ENCODE peak calls at places on chromosome X, in four cellular contexts. X is astrocyte, W is upper lobe of right lung, Z is tibial nerve. F is an unnamed sample. For H3K27me3 and H3K9me3, the result is how much of the 10 kb centered on the place peaks cover.

GRCh38 chrX:23844502-23845138 is 61.6 kb downstream of the SAT1 start:
- DNase-seq in X (peak), W (no peak), Z (no peak), F (no peak)

GRCh38 chrX:68846536-68846935 is 17.7 kb downstream of the EFNB1 start:
- DNase-seq in X (no peak), W (no peak), Z (no peak), F (no peak)

GRCh38 chrX:120536056-120536455 is 24.7 kb downstream of the CUL4B start:
- DNase-seq in X (no peak), W (no peak), Z (no peak), F (no peak)

GRCh38 chrX:131288188-131288587 is 918 bp downstream of the IGSF1 start:
- DNase-seq in X (no peak), W (no peak), Z (no peak), F (no peak)

GRCh38 chrX:70231666-70232065 is 2.8 kb upstream of the AWAT1 start:
- DNase-seq in X (no peak), W (no peak), Z (no peak), F (no peak)

GRCh38 chrX:107775734-107776511 is at the start of gene TSC22D3:
- DNase-seq in X (peak), W (peak), Z (peak), F (peak)

GRCh38 chrX:17842769-17843525 is 18.2 kb downstream of the RAI2 start:
- DNase-seq in X (no peak), W (no peak), Z (no peak), F (no peak)

GRCh38 chrX:119605739-119606507 is at the start of gene NKRF:
- DNase-seq in X (peak), W (peak), Z (peak), F (peak)

GRCh38 chrX:13483773-13484172 is 85.6 kb upstream of the EGFL6 start:
- DNase-seq in X (no peak), W (no peak), Z (no peak), F (no peak)

GRCh38 chrX:105190252-105190853 is 30.1 kb downstream of the TEX13A start:
- DNase-seq in X (peak), W (no peak), Z (no peak), F (no peak)

GRCh38 chrX:28223469-28223868 is 242.2 kb upstream of the DCAF8L1 start:
- DNase-seq in X (no peak), W (no peak), Z (no peak), F (no peak)

GRCh38 chrX:120794525-120794975 is 81.1 kb downstream of the CT47B1 start:
- DNase-seq in X (peak), W (no peak), Z (no peak), F (no peak)

GRCh38 chrX:118652717-118653116 is 74.7 kb upstream of the IL13RA1 start:
- DNase-seq in X (no peak), W (no peak), Z (no peak), F (no peak)

GRCh38 chrX:39757971-39758370 is 339.8 kb downstream of the BCOR start:
- DNase-seq in X (peak), W (no peak), Z (no peak), F (no peak)

GRCh38 chrX:68658530-68658929 is 11.1 kb downstream of the STARD8 start:
- DNase-seq in X (no peak), W (no peak), Z (no peak), F (no peak)

GRCh38 chrX:108736509-108737479 is at the start of gene IRS4:
- DNase-seq in X (no peak), W (no peak), Z (no peak), F (no peak)

GRCh38 chrX:56726609-56727008 is 2.4 kb upstream of the NBDY start:
- DNase-seq in X (peak), W (no peak), Z (no peak), F (no peak)

GRCh38 chrX:154298312-154298711 is 2.7 kb downstream of the TKTL1 start:
- DNase-seq in X (no peak), W (no peak), Z (no peak), F (no peak)

GRCh38 chrX:27890611-27891010 is 82.8 kb downstream of the MAGEB10 start:
- DNase-seq in X (peak), W (no peak), Z (no peak), F (no peak)

GRCh38 chrX:2387614-2388239 is 113.0 kb downstream of the DHRSX start:
- DNase-seq in X (peak), W (no peak), Z (no peak), F (no peak)

GRCh38 chrX:39899876-39900787 is 197.6 kb downstream of the BCOR start:
- DNase-seq in X (no peak), W (no peak), Z (no peak), F (no peak)

GRCh38 chrX:42748067-42748850 is 29.7 kb downstream of the PPP1R2C start:
- DNase-seq in X (peak), W (no peak), Z (no peak), F (no peak)

GRCh38 chrX:110258552-110258951 is 59.3 kb downstream of the AMMECR1 start:
- DNase-seq in X (peak), W (no peak), Z (no peak), F (no peak)

GRCh38 chrX:103538728-103539127 is 19.4 kb upstream of the RAB40A start:
- DNase-seq in X (no peak), W (no peak), Z (no peak), F (no peak)

GRCh38 chrX:77003956-77004355 is 443.2 kb upstream of the FGF16 start:
- DNase-seq in X (peak), W (no peak), Z (no peak), F (no peak)

GRCh38 chrX:68794486-68794885 is 34.3 kb upstream of the EFNB1 start:
- DNase-seq in X (no peak), W (no peak), Z (no peak), F (no peak)

GRCh38 chrX:14050704-14051103 is 21.0 kb upstream of the GEMIN8 start:
- DNase-seq in X (no peak), W (no peak), Z (no peak), F (no peak)

GRCh38 chrX:156003486-156004185 is 6.1 kb downstream of the IL9R start:
- DNase-seq in X (no peak), W (no peak), Z (no peak), F (peak)

GRCh38 chrX:111282991-111283390 is 12.7 kb upstream of the CAPN6 start:
- DNase-seq in X (no peak), W (no peak), Z (no peak), F (no peak)

GRCh38 chrX:154002215-154002719 is 17.4 kb downstream of the IRAK1 start:
- DNase-seq in X (peak), W (peak), Z (peak), F (no peak)

GRCh38 chrX:72123471-72124185 is 8.1 kb downstream of the RTL5 start:
- DNase-seq in X (peak), W (no peak), Z (peak), F (no peak)

GRCh38 chrX:97046861-97047260 is 163.2 kb downstream of the RPA4 start:
- DNase-seq in X (no peak), W (no peak), Z (no peak), F (no peak)
- H3K27me3 ChIP-seq in X (under half), W (under half), Z (under half), F (under half)

GRCh38 chrX:144801786-144802185 is 445.5 kb upstream of the SPANXN1 start:
- DNase-seq in X (no peak), W (no peak), Z (no peak), F (no peak)

GRCh38 chrX:144798972-144799371 is 448.3 kb upstream of the SPANXN1 start:
- DNase-seq in X (no peak), W (no peak), Z (no peak), F (no peak)
- H3K9me3 ChIP-seq in X (under half), W (under half), Z (under half), F (under half)

DNA sequence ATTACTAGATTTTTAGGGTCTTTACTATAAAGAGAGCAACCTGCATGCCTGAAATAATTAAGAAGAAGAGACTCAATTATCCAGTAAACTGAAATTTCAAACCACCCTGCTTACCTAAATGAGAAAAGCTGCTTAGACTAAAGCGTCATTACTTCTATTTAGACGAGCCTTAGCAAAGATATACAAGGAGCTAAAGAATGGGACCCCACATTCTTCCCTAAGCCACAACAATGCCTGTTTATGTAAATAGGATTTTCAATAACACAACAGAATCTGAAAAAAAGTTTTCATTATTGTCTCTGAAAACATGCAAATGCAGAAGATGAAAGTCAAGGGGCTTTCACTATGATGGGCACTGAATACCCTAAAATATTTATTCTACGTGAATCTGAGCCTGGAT is 16.2 kb downstream of the GPC3 start:
- DNase-seq in X (no peak), W (no peak), Z (no peak), F (no peak)
- H3K27me3 ChIP-seq in X (under half), W (under half), Z (under half), F (under half)

DNA sequence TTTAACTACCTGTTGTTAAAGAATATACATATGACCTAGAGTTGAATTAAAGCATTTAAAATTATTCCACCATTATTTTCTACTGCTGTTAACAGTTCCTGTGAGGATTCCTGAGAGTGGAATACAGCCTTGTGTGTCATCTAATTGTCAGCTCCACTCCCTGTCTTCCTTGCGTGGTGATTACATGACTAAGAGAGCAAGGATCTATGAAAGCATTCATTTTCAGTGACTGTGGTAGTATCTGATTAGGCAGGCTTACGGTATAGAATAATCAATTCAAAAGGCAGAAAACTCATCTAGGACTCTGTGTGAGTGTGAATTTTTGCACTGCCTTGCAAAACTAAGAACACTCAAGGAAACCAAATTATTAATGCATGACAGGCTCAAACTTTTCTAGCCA is 577.8 kb downstream of the SH3BGRL start:
- DNase-seq in X (peak), W (no peak), Z (no peak), F (no peak)
- H3K9me3 ChIP-seq in X (under half), W (under half), Z (under half), F (under half)

GRCh38 chrX:129934952-129935351 is 29.0 kb downstream of the UTP14A start:
- DNase-seq in X (no peak), W (no peak), Z (no peak), F (no peak)
- H3K27me3 ChIP-seq in X (under half), W (under half), Z (under half), F (under half)

DNA sequence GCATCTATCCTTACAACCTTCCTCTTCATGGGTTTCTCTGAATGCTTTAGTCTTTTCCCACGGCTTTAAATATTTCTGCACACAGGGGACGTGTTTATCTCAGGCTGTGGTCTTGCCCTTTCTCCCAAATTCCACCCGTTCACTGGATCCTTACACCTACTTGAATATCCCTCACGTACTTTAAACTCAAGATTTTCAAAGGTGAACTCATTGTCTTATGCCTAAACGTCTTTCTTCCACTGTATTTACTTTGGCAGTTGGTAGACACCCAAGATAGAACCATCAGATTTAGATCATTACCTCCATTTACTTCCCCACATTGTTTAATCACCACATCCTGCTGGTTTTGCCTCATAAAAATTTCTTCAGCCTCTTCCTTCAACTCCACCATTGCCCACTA is 269.2 kb downstream of the CBLL2 start:
- DNase-seq in X (peak), W (no peak), Z (no peak), F (no peak)
- H3K9me3 ChIP-seq in X (under half), W (under half), Z (under half), F (under half)

GRCh38 chrX:11626351-11626750 is 39.4 kb downstream of the ARHGAP6 start:
- DNase-seq in X (no peak), W (no peak), Z (no peak), F (no peak)

GRCh38 chrX:11632732-11633131 is 33.0 kb downstream of the ARHGAP6 start:
- DNase-seq in X (no peak), W (no peak), Z (no peak), F (no peak)

GRCh38 chrX:11628399-11628798 is 37.3 kb downstream of the ARHGAP6 start:
- DNase-seq in X (no peak), W (no peak), Z (no peak), F (no peak)

GRCh38 chrX:11629593-11630211 is 36.0 kb downstream of the ARHGAP6 start:
- DNase-seq in X (peak), W (no peak), Z (peak), F (no peak)
- H3K27me3 ChIP-seq in X (under half), W (under half), Z (under half), F (under half)

GRCh38 chrX:19589105-19589504 is 73.8 kb upstream of the MAP3K15 start:
- DNase-seq in X (no peak), W (peak), Z (no peak), F (no peak)

GRCh38 chrX:19581786-19582185 is 66.5 kb upstream of the MAP3K15 start:
- DNase-seq in X (no peak), W (no peak), Z (no peak), F (no peak)

GRCh38 chrX:19585370-19586082 is 70.2 kb upstream of the MAP3K15 start:
- DNase-seq in X (no peak), W (no peak), Z (no peak), F (no peak)
- H3K9me3 ChIP-seq in X (under half), W (under half), Z (under half), F (under half)

F was measured in esophagus muscularis mucosa.